ENCODE peak calls at places on chromosomes 1 and 21, in five cellular contexts. F, B, O, N and C are unnamed samples.

GRCh38 chr1:103525114-103525606 is 339 bp upstream of the RNPC3 start:
- DNase-seq in F (peak), B (peak), N (peak), O (peak), C (no peak)

GRCh38 chr1:33182896-33183295 is 1.1 kb upstream of the TRIM62 start:
- DNase-seq in B (no peak), N (no peak), F (no peak), O (no peak), C (no peak)

GRCh38 chr1:114152211-114153050 is 1.2 kb downstream of the SYT6 start:
- DNase-seq in O (peak), B (peak), N (no peak), F (no peak), C (peak)

GRCh38 chr1:18950415-18951026 is 6.0 kb downstream of the IFFO2 start:
- DNase-seq in B (no peak), O (no peak), N (peak), F (no peak), C (peak)

GRCh38 chr1:116912846-116913245 is 3.1 kb downstream of the PTGFRN start:
- DNase-seq in B (no peak), O (no peak), N (no peak), F (no peak), C (no peak)

GRCh38 chr1:236736761-236737160 is 50.5 kb downstream of the ACTN2 start:
- DNase-seq in F (no peak), O (no peak), N (no peak), B (no peak), C (no peak)

GRCh38 chr1:211482306-211482705 is 9.7 kb downstream of the RD3 start:
- DNase-seq in F (no peak), N (no peak), O (no peak), B (no peak), C (no peak)

GRCh38 chr1:248831842-248832241 is 6.1 kb upstream of the SH3BP5L start:
- DNase-seq in N (no peak), O (no peak), B (no peak), F (no peak), C (no peak)

GRCh38 chr1:198669023-198669698 is 30.3 kb downstream of the PTPRC start:
- DNase-seq in B (no peak), F (no peak), O (no peak), N (peak), C (no peak)

GRCh38 chr1:161913482-161914140 is 110.1 kb downstream of the OLFML2B start:
- DNase-seq in O (no peak), B (no peak), N (no peak), F (no peak), C (no peak)

GRCh38 chr1:30649321-30649991 is 73.9 kb downstream of the MATN1 start:
- DNase-seq in O (no peak), B (peak), N (no peak), F (no peak), C (no peak)

GRCh38 chr1:166920561-166921475 is 44.8 kb upstream of the TADA1 start:
- DNase-seq in N (no peak), B (peak), O (no peak), F (no peak), C (no peak)

GRCh38 chr1:22723151-22723550 is 12.5 kb downstream of the EPHB2 start:
- DNase-seq in B (peak), O (no peak), F (no peak), N (no peak), C (no peak)

GRCh38 chr1:110554871-110555801 is 36.2 kb upstream of the KCNA10 start:
- DNase-seq in N (peak), B (peak), O (peak), F (peak), C (peak)

GRCh38 chr1:246320286-246320685 is 186.8 kb downstream of the SMYD3 start:
- DNase-seq in B (no peak), N (no peak), F (no peak), O (no peak), C (no peak)

GRCh38 chr1:207495816-207496792 is at the start of gene CR1:
- DNase-seq in N (peak), F (peak), O (no peak), B (peak), C (peak)

GRCh38 chr1:109793486-109794318 is 30.0 kb upstream of the EPS8L3 start:
- DNase-seq in O (peak), F (no peak), B (peak), N (no peak), C (no peak)

GRCh38 chr1:154541231-154541630 is 17.2 kb downstream of the UBE2Q1 start:
- DNase-seq in F (no peak), O (no peak), B (no peak), N (no peak), C (no peak)

GRCh38 chr1:217344712-217345111 is 286.2 kb downstream of the GPATCH2 start:
- DNase-seq in N (no peak), O (no peak), B (no peak), F (no peak), C (no peak)

GRCh38 chr1:112026501-112026900 is 37.0 kb upstream of the KCND3 start:
- DNase-seq in F (no peak), B (no peak), O (no peak), N (no peak), C (no peak)

GRCh38 chr1:150235852-150236613 is at the start of gene ANP32E:
- DNase-seq in F (peak), O (peak), B (peak), N (peak), C (peak)
- TF ChIP-seq CTCF in F (no peak), O (no peak), B (peak), N (peak), C (peak)

GRCh38 chr21:22343303-22343702 is 1345.1 kb downstream of the NCAM2 start:
- DNase-seq in B (no peak), N (no peak), O (no peak), F (no peak), C (no peak)

GRCh38 chr21:22342855-22343254 is 1344.6 kb downstream of the NCAM2 start:
- DNase-seq in F (no peak), N (no peak), O (no peak), B (no peak), C (no peak)

GRCh38 chr21:22346576-22346975 is 1348.4 kb downstream of the NCAM2 start:
- DNase-seq in N (no peak), B (no peak), O (no peak), F (no peak), C (no peak)

GRCh38 chr21:22343721-22344120 is 1345.5 kb downstream of the NCAM2 start:
- DNase-seq in O (no peak), F (no peak), N (no peak), B (no peak), C (no peak)

DNA sequence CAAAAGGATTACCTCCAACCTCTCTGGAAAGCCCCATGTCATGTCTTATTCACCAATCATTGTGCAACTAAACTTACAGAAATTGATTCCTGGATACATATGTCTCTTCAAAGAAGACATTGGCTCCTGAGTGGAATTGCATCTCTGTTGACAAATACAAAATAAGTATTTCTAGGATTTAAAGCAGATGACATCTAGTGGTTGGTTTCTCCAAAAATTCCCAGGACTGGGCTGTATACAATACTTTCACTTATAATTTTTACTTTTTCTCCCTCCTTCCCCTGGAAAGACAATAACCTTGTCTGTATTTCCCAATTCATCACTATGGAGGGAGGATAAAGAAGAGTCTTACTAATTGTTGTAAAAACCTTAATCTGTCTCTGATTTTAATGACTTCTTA is 1347.4 kb downstream of the NCAM2 start:
- DNase-seq in O (no peak), B (no peak), N (no peak), F (no peak), C (no peak)
- TF ChIP-seq CTCF in O (no peak), B (no peak), N (no peak), F (no peak), C (no peak)

GRCh38 chr21:35095859-35096291 is 46.8 kb upstream of the RUNX1 start:
- DNase-seq in N (no peak), O (no peak), F (no peak), B (no peak), C (no peak)
- TF ChIP-seq CTCF in N (no peak), O (no peak), F (no peak), B (no peak), C (no peak)

DNA sequence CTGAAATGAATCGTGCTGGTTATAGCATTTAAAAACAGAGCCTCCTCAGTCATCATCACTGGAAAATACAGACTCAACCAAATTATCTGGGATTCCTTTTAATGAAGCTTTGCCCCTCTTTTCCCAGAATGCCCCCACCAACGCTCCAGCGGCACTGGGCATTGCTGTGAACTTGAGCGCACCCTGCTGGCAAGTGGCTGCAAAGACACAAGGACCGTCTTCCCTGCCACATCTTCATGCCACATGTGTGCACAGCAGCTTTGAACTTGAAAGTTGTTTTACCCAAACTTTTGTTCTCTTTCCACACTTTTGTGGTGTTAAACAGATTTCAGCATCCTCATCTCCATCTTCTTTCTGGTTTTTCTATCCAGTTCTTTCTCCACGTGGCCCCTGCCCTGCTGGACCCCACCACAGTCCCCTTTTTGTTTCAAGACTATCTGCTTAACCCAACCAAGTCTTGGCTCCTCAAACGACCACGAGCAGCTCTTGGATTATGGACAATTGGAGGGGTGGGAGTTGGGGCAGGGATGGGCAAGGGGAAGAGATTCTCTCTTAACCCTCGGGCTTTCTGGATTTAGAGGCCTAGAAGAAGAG is 12.8 kb upstream of the LMX1A start:
- DNase-seq in N (peak), O (peak), B (peak), F (peak), C (peak)
- TF ChIP-seq CTCF in N (peak), O (peak), B (peak), F (peak), C (peak)

GRCh38 chr1:153190373-153190772 is 12.9 kb upstream of the LELP1 start:
- DNase-seq in B (no peak), N (peak), F (no peak), O (no peak), C (no peak)
- TF ChIP-seq CTCF in B (peak), N (peak), F (no peak), O (no peak), C (no peak)

DNA sequence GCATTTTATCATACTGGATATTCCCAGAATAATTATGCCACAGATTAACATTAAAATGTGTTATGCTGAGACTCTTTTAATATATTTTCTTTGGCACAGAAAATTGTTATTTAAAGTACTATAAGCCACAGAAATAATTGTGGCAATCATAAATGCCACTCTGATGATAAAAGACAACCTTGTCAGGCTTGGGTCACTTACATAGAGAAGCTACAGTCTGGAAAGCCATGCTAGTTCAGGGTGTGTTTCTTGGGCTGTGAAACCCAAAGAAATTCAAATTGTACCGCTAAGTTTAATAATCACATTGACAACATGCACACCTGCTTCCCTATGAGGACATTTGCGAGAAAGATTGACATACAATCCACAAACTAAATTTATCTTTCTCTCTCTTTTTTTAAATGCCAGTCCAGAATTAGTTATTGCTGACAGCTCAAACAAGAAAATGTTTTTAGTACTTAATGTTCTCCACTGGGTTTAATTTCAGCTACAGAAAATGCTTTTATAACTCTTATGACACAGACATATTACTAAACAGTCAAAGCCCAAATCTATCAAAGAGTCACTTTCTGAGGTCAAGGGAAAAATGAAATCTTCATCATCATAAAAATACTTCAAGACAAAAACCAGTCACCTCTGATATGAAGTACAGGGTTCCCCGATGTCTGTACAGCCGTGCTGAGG is 38.7 kb downstream of the TTC13 start:
- DNase-seq in N (no peak), F (no peak), B (no peak), O (no peak), C (no peak)
- TF ChIP-seq CTCF in N (no peak), F (no peak), B (no peak), O (no peak), C (no peak)

GRCh38 chr1:53622531-53622930 is 116.4 kb downstream of the GLIS1 start:
- DNase-seq in N (no peak), O (no peak), B (peak), F (no peak), C (no peak)
- TF ChIP-seq CTCF in N (no peak), O (no peak), B (peak), F (no peak), C (no peak)

GRCh38 chr1:16434501-16434900 is 2.7 kb downstream of the SPATA21 start:
- DNase-seq in B (no peak), O (no peak), F (no peak), N (peak), C (no peak)

GRCh38 chr1:16425125-16426025 is 11.8 kb downstream of the SPATA21 start:
- DNase-seq in O (no peak), F (no peak), N (no peak), B (no peak), C (no peak)

GRCh38 chr1:16433066-16433465 is 4.2 kb downstream of the SPATA21 start:
- DNase-seq in O (no peak), B (no peak), N (peak), F (no peak), C (no peak)

GRCh38 chr1:16434007-16434406 is 3.2 kb downstream of the SPATA21 start:
- DNase-seq in B (no peak), N (no peak), F (no peak), O (no peak), C (no peak)

GRCh38 chr1:16430598-16430997 is 6.6 kb downstream of the SPATA21 start:
- DNase-seq in O (no peak), B (peak), F (no peak), N (peak), C (no peak)
- TF ChIP-seq CTCF in O (no peak), B (no peak), F (no peak), N (no peak), C (no peak)